ENCODE peak calls at places on chromosomes 13 and 19, in eight cellular contexts. P, D, N, O, W, Q, J and Y are unnamed samples.

GRCh38 chr13:52104624-52105023 is 24.2 kb downstream of the NEK5 start:
- DNase-seq in D (peak; percentile 17), P (no peak), J (no peak), Q (no peak), O (no peak), N (no peak), W (no peak), Y (no peak)

GRCh38 chr19:17526922-17527321 is 15.5 kb downstream of the PGLS start:
- DNase-seq in Q (no peak), P (no peak), N (no peak), W (no peak), D (no peak), J (no peak), O (no peak), Y (no peak)

GRCh38 chr19:4714016-4714415 is 9.6 kb downstream of the DPP9 start:
- DNase-seq in N (no peak), Q (no peak), W (no peak), O (no peak), P (no peak), J (no peak), D (no peak), Y (no peak)

GRCh38 chr19:53865918-53866696 is 1.6 kb upstream of the MYADM start:
- DNase-seq in O (peak; percentile 79), W (peak; percentile 38), N (peak; percentile 72), D (peak; percentile 61), P (peak; percentile 73), Q (peak; percentile 74), J (peak; percentile 70), Y (peak; percentile 56)

GRCh38 chr19:31499826-31500539 is 150.7 kb upstream of the TSHZ3 start:
- DNase-seq in P (no peak), N (no peak), O (no peak), J (no peak), D (no peak), W (no peak), Q (no peak), Y (no peak)

GRCh38 chr19:33134571-33135041 is 2.7 kb downstream of the WDR88 start:
- DNase-seq in D (no peak), W (no peak), Q (peak; percentile 65), N (no peak), J (no peak), O (no peak), P (no peak), Y (no peak)

GRCh38 chr13:21034602-21035190 is 26.7 kb downstream of the LATS2 start:
- DNase-seq in J (no peak), W (no peak), O (no peak), D (no peak), N (peak; percentile 26), Q (peak; percentile 30), P (peak; percentile 52), Y (no peak)

GRCh38 chr13:51767100-51767499 is 36.9 kb downstream of the DHRS12 start:
- DNase-seq in O (no peak), P (peak; percentile 31), W (no peak), N (no peak), D (no peak), J (no peak), Q (no peak), Y (no peak)